ENCODE peak calls at places on chromosomes 16 and 17, in nine cellular contexts. N is uterus; Z is naive thymus-derived CD4-positive, alpha-beta T cell; T is cardiac muscle cell; F is GM23248; L is pancreas; D is adipocyte; R is IMR-90; U is ovary. G is an unnamed sample. For H3K9me3, the result is how much of the 10 kb centered on the place peaks cover.

GRCh38 chr17:15479697-15480096 is 12.3 kb upstream of the CDRT4 start:
- DNase-seq in N (no peak), Z (no peak), T (no peak), F (no peak), L (no peak), D (no peak), R (peak), U (no peak), G (no peak)

GRCh38 chr17:28010406-28010805 is 32.1 kb upstream of the NLK start:
- DNase-seq in N (no peak), Z (no peak), T (no peak), F (no peak), L (no peak), D (no peak), R (no peak), U (no peak), G (no peak)

GRCh38 chr17:31310877-31311276 is 3.0 kb downstream of the EVI2B start:
- DNase-seq in N (no peak), Z (peak), T (no peak), F (no peak), L (no peak), D (no peak), R (no peak), U (no peak), G (no peak)

GRCh38 chr17:74260525-74260850 is 13.5 kb upstream of the DNAI2 start:
- DNase-seq in N (no peak), Z (no peak), T (no peak), F (no peak), L (no peak), D (no peak), R (no peak), U (no peak), G (no peak)

GRCh38 chr16:27721548-27722265 is 171.8 kb downstream of the KATNIP start:
- DNase-seq in N (peak), Z (no peak), T (no peak), F (peak), L (peak), D (peak), R (peak), U (peak), G (no peak)

GRCh38 chr17:72465191-72466024 is 344.6 kb downstream of the SOX9 start:
- DNase-seq in N (no peak), Z (no peak), T (no peak), F (peak), L (no peak), D (peak), R (peak), U (no peak), G (peak)

GRCh38 chr16:19783363-19783762 is 65.3 kb downstream of the IQCK start:
- DNase-seq in N (no peak), Z (no peak), T (peak), F (no peak), L (no peak), D (no peak), R (no peak), U (no peak), G (no peak)

GRCh38 chr16:11670171-11671131 is 2.2 kb downstream of the SNN start:
- DNase-seq in N (peak), Z (peak), T (no peak), F (peak), L (peak), D (no peak), R (no peak), U (no peak), G (no peak)

GRCh38 chr17:4950075-4950756 is 703 bp upstream of the ENO3 start:
- DNase-seq in N (peak), Z (peak), T (peak), F (peak), L (peak), D (no peak), R (no peak), U (peak), G (no peak)

GRCh38 chr16:7313170-7313569 is 19.5 kb upstream of the RBFOX1 start:
- DNase-seq in N (no peak), Z (no peak), T (peak), F (peak), L (no peak), D (no peak), R (no peak), U (no peak), G (no peak)

GRCh38 chr16:57000271-57001025 is 11.1 kb downstream of the NLRC5 start:
- DNase-seq in N (peak), Z (no peak), T (no peak), F (peak), L (no peak), D (peak), R (peak), U (peak), G (peak)

GRCh38 chr17:2312736-2313135 is 9.0 kb downstream of the SRR start:
- DNase-seq in N (no peak), Z (no peak), T (no peak), F (no peak), L (no peak), D (peak), R (no peak), U (no peak), G (no peak)

GRCh38 chr17:64355536-64356303 is 34.9 kb downstream of the PECAM1 start:
- DNase-seq in N (no peak), Z (no peak), T (no peak), F (peak), L (no peak), D (no peak), R (peak), U (peak), G (peak)

GRCh38 chr17:2054740-2055493 is at the start of gene HIC1:
- DNase-seq in N (peak), Z (peak), T (peak), F (peak), L (peak), D (peak), R (peak), U (peak), G (no peak)

GRCh38 chr16:87350681-87351319 is 32.8 kb downstream of the FBXO31 start:
- DNase-seq in N (no peak), Z (no peak), T (no peak), F (peak), L (no peak), D (peak), R (peak), U (no peak), G (no peak)

GRCh38 chr17:37088459-37088858 is 139.7 kb downstream of the AATF start:
- DNase-seq in N (no peak), Z (no peak), T (no peak), F (no peak), L (no peak), D (no peak), R (no peak), U (no peak), G (no peak)

GRCh38 chr16:68668266-68668665 is 23.2 kb downstream of the CDH3 start:
- DNase-seq in N (no peak), Z (no peak), T (no peak), F (peak), L (no peak), D (no peak), R (peak), U (no peak), G (peak)

GRCh38 chr16:87490091-87490798 is 2.6 kb downstream of the ZCCHC14 start:
- DNase-seq in N (no peak), Z (peak), T (no peak), F (peak), L (no peak), D (peak), R (no peak), U (no peak), G (no peak)

GRCh38 chr17:63696381-63696961 is 3.5 kb downstream of the LIMD2 start:
- DNase-seq in N (no peak), Z (peak), T (peak), F (peak), L (no peak), D (peak), R (no peak), U (no peak), G (no peak)

GRCh38 chr17:59371426-59372099 is 40.1 kb downstream of the YPEL2 start:
- DNase-seq in N (peak), Z (no peak), T (no peak), F (peak), L (no peak), D (peak), R (no peak), U (no peak), G (no peak)
- H3K4me3 ChIP-seq in N (no peak), Z (no peak), T (no peak), F (no peak), L (no peak), D (peak), R (no peak), U (no peak), G (no peak)

GRCh38 chr16:61596648-61597047 is 439.6 kb downstream of the CDH8 start:
- DNase-seq in N (no peak), Z (no peak), T (no peak), F (no peak), L (no peak), D (no peak), R (no peak), U (no peak), G (no peak)
- H3K9me3 ChIP-seq in N (under half), Z (under half), T (under half), F (under half), L (under half), D (under half), R (under half), U (under half), G (under half)

GRCh38 chr17:39626171-39626670 is 531 bp upstream of the PPP1R1B start:
- DNase-seq in N (no peak), Z (no peak), T (no peak), F (no peak), L (no peak), D (no peak), R (no peak), U (no peak), G (no peak)
- H3K4me3 ChIP-seq in N (no peak), Z (no peak), T (no peak), F (peak), L (peak), D (no peak), R (no peak), U (no peak), G (no peak)

GRCh38 chr16:35409503-35409902 is 1950.1 kb downstream of the TP53TG3F start:
- DNase-seq in N (no peak), Z (no peak), T (no peak), F (no peak), L (no peak), D (peak), R (no peak), U (no peak), G (no peak)

GRCh38 chr16:35410438-35410837 is 1951.0 kb downstream of the TP53TG3F start:
- DNase-seq in N (no peak), Z (no peak), T (no peak), F (no peak), L (no peak), D (no peak), R (no peak), U (no peak), G (no peak)

GRCh38 chr16:35404273-35404672 is 1944.9 kb downstream of the TP53TG3F start:
- DNase-seq in N (no peak), Z (no peak), T (no peak), F (no peak), L (no peak), D (no peak), R (no peak), U (no peak), G (no peak)

GRCh38 chr16:35411156-35411555 is 1951.7 kb downstream of the TP53TG3F start:
- DNase-seq in N (no peak), Z (no peak), T (no peak), F (no peak), L (no peak), D (no peak), R (no peak), U (no peak), G (no peak)

GRCh38 chr16:35405547-35405946 is 1946.1 kb downstream of the TP53TG3F start:
- DNase-seq in N (no peak), Z (no peak), T (no peak), F (no peak), L (no peak), D (no peak), R (no peak), U (no peak), G (no peak)
- H3K9me3 ChIP-seq in N (under half), Z (under half), T (under half), F (under half), L (under half), D (under half), R (under half), U (under half), G (under half)

GRCh38 chr17:81487089-81487486 is 25.5 kb downstream of the ACTG1 start:
- DNase-seq in N (no peak), Z (no peak), T (no peak), F (no peak), L (no peak), D (no peak), R (no peak), U (no peak), G (no peak)
- H3K4me3 ChIP-seq in N (no peak), Z (no peak), T (no peak), F (peak), L (no peak), D (peak), R (no peak), U (no peak), G (peak)

GRCh38 chr16:35516971-35517370 is 2057.6 kb downstream of the TP53TG3F start:
- DNase-seq in N (no peak), Z (no peak), T (no peak), F (no peak), L (no peak), D (no peak), R (no peak), U (no peak), G (no peak)
- H3K9me3 ChIP-seq in N (under half), Z (under half), T (under half), F (under half), L (under half), D (under half), R (under half), U (under half), G (under half)

GRCh38 chr17:7612294-7612640 is 2.4 kb downstream of the FXR2 start:
- DNase-seq in N (no peak), Z (no peak), T (no peak), F (no peak), L (no peak), D (peak), R (no peak), U (no peak), G (no peak)
- H3K4me3 ChIP-seq in N (no peak), Z (no peak), T (no peak), F (peak), L (no peak), D (peak), R (no peak), U (no peak), G (no peak)

GRCh38 chr16:76190059-76190458 is 87.1 kb upstream of the CNTNAP4 start:
- DNase-seq in N (no peak), Z (no peak), T (no peak), F (no peak), L (no peak), D (no peak), R (no peak), U (no peak), G (no peak)
- H3K9me3 ChIP-seq in N (under half), Z (under half), T (under half), F (under half), L (under half), D (under half), R (under half), U (under half), G (under half)

GRCh38 chr17:68318103-68318991 is 27.1 kb downstream of the ARSG start:
- DNase-seq in N (no peak), Z (no peak), T (no peak), F (peak), L (peak), D (peak), R (peak), U (no peak), G (no peak)
- H3K4me3 ChIP-seq in N (no peak), Z (no peak), T (no peak), F (no peak), L (no peak), D (no peak), R (no peak), U (no peak), G (no peak)

G was measured in RWPE2.